ENCODE peak calls at places on chromosome 5, in six cellular contexts. S is T1000, E is NCI-H510A, H is NCI-H2081, C is GM12865, J is GM12891. F is an unnamed sample.

GRCh38 chr5:62596691-62597090 is 18.1 kb downstream of the LRRC70 start:
- DNase-seq in E (no peak), C (no peak), H (no peak), S (no peak), J (no peak), F (no peak)

GRCh38 chr5:93717162-93717561 is 24.2 kb downstream of the POU5F2 start:
- DNase-seq in C (no peak), J (no peak), S (no peak), H (peak; percentile 3), E (peak; percentile 5), F (peak; percentile 47)

GRCh38 chr5:19608434-19608833 is 379.6 kb downstream of the CDH18 start:
- DNase-seq in J (no peak), C (no peak), H (no peak), S (no peak), E (no peak), F (peak; percentile 23)

GRCh38 chr5:35131723-35132122 is 84.0 kb upstream of the AGXT2 start:
- DNase-seq in S (no peak), J (no peak), E (no peak), C (no peak), H (no peak), F (no peak)

GRCh38 chr5:3110371-3110770 is 358.9 kb upstream of the IRX2 start:
- DNase-seq in H (no peak), C (no peak), E (no peak), S (no peak), J (no peak), F (no peak)

GRCh38 chr5:10695055-10695649 is 65.9 kb downstream of the DAP start:
- DNase-seq in E (peak; percentile 14), S (peak; percentile 26), H (peak; percentile 89), C (peak; percentile 65), J (no peak), F (peak; percentile 60)

GRCh38 chr5:168314735-168315411 is 23.4 kb downstream of the WWC1 start:
- DNase-seq in H (no peak), E (no peak), S (peak; percentile 55), J (no peak), C (no peak), F (no peak)

GRCh38 chr5:176675676-176676360 is 28.5 kb downstream of the TSPAN17 start:
- DNase-seq in E (no peak), S (no peak), C (no peak), J (no peak), H (no peak), F (no peak)

GRCh38 chr5:123119334-123119986 is 30.4 kb downstream of the PRDM6 start:
- DNase-seq in E (no peak), C (peak; percentile 9), H (no peak), S (no peak), J (no peak), F (no peak)

GRCh38 chr5:27876071-27876470 is 837.7 kb upstream of the CDH9 start:
- DNase-seq in E (no peak), S (no peak), H (no peak), C (no peak), J (no peak), F (no peak)

GRCh38 chr5:42520957-42521356 is 97.7 kb downstream of the GHR start:
- DNase-seq in C (no peak), J (no peak), H (no peak), E (no peak), S (no peak), F (no peak)

GRCh38 chr5:78824826-78825225 is 160.3 kb downstream of the ARSB start:
- DNase-seq in J (no peak), E (no peak), H (no peak), S (no peak), C (no peak), F (no peak)

GRCh38 chr5:142783601-142784291 is 13.6 kb downstream of the ARHGAP26 start:
- DNase-seq in E (no peak), S (no peak), J (no peak), H (no peak), C (peak; percentile 47), F (no peak)

GRCh38 chr5:107217721-107218130 is 453.0 kb downstream of the EFNA5 start:
- DNase-seq in E (no peak), C (no peak), J (no peak), S (no peak), H (peak; percentile 4), F (peak; percentile 52)

GRCh38 chr5:61052870-61053269 is 107.9 kb downstream of the NDUFAF2 start:
- DNase-seq in C (no peak), J (no peak), H (no peak), S (peak; percentile 12), E (no peak), F (no peak)

GRCh38 chr5:175609504-175609903 is 48.4 kb upstream of the HRH2 start:
- DNase-seq in H (no peak), C (no peak), S (no peak), E (no peak), J (no peak), F (no peak)

GRCh38 chr5:40399349-40399748 is 280.4 kb upstream of the PTGER4 start:
- DNase-seq in C (no peak), S (no peak), E (no peak), H (no peak), J (no peak), F (no peak)

GRCh38 chr5:116554764-116555163 is 19.9 kb downstream of the SEMA6A start:
- DNase-seq in E (no peak), H (peak; percentile 29), C (no peak), S (no peak), J (no peak), F (no peak)

GRCh38 chr5:132797651-132798050 is 15.5 kb upstream of the SOWAHA start:
- DNase-seq in J (no peak), E (no peak), C (no peak), H (no peak), S (no peak), F (no peak)

GRCh38 chr5:135605221-135605620 is 26.4 kb upstream of the CXCL14 start:
- DNase-seq in H (no peak), J (no peak), C (no peak), S (no peak), E (no peak), F (no peak)

GRCh38 chr5:83038924-83039323 is 38.3 kb downstream of the TMEM167A start:
- DNase-seq in E (no peak), H (no peak), J (no peak), S (no peak), C (no peak), F (no peak)

GRCh38 chr5:67182406-67182805 is 14.2 kb downstream of the CD180 start:
- DNase-seq in E (no peak), H (no peak), S (peak; percentile 13), C (no peak), J (no peak), F (no peak)

GRCh38 chr5:79853676-79854418 is 137.2 kb downstream of the MTX3 start:
- DNase-seq in E (no peak), S (no peak), J (no peak), C (no peak), H (no peak), F (no peak)

GRCh38 chr5:139855451-139855850 is 59.8 kb downstream of the PSD2 start:
- DNase-seq in S (no peak), H (no peak), C (no peak), J (no peak), E (no peak), F (no peak)

GRCh38 chr5:77630246-77631165 is 8.0 kb downstream of the OTP start:
- DNase-seq in J (peak; percentile 84), H (peak; percentile 34), S (peak; percentile 47), E (peak; percentile 79), C (peak; percentile 96), F (peak; percentile 73)

GRCh38 chr5:116861662-116862061 is 287.0 kb upstream of the SEMA6A start:
- DNase-seq in J (no peak), S (no peak), E (no peak), C (no peak), H (no peak), F (no peak)

GRCh38 chr5:142906863-142907671 is 136.9 kb downstream of the ARHGAP26 start:
- DNase-seq in H (no peak), S (no peak), J (no peak), C (no peak), E (no peak), F (no peak)

GRCh38 chr5:10485142-10485795 is 43.6 kb downstream of the ROPN1L start:
- DNase-seq in H (no peak), E (no peak), S (peak; percentile 78), C (peak; percentile 18), J (no peak), F (no peak)

GRCh38 chr5:116176124-116176523 is 91.3 kb downstream of the COMMD10 start:
- DNase-seq in J (no peak), S (no peak), C (no peak), E (no peak), H (no peak), F (no peak)

GRCh38 chr5:151155149-151155776 is 2.3 kb downstream of the ANXA6 start:
- DNase-seq in S (no peak), H (no peak), J (no peak), E (no peak), C (peak; percentile 77), F (no peak)

GRCh38 chr5:168152660-168153059 is 138.8 kb upstream of the WWC1 start:
- DNase-seq in S (no peak), C (peak; percentile 69), J (no peak), E (no peak), H (no peak), F (no peak)

GRCh38 chr5:176364765-176365662 is at the start of gene ARL10:
- DNase-seq in H (no peak), C (peak; percentile 51), S (peak; percentile 38), J (peak; percentile 63), E (no peak), F (peak; percentile 42)

GRCh38 chr5:159749146-159749545 is 167.1 kb upstream of the ADRA1B start:
- DNase-seq in H (no peak), C (no peak), E (no peak), J (no peak), S (no peak), F (no peak)

GRCh38 chr5:67353500-67353931 is 156.9 kb upstream of the CD180 start:
- DNase-seq in J (no peak), E (no peak), S (no peak), H (peak; percentile 18), C (no peak), F (peak; percentile 66)